ENCODE peak calls at places on chromosomes 5 and 9, in nine cellular contexts. One of them, this sample, is unnamed.

GRCh38 chr5:156402387-156402921 is 75.5 kb downstream of the SGCD start:
- DNase-seq in epithelial cell of proximal tubule: peak; percentile 64
- DNase-seq in BJ: no peak
- DNase-seq in stomach: no peak
- DNase-seq in AG09309: no peak
- DNase-seq in heart left ventricle: no peak
- DNase-seq in upper lobe of left lung: no peak
- DNase-seq in GM12865: peak; percentile 94
- DNase-seq in HepG2: no peak
- DNase-seq in this sample: no peak

GRCh38 chr5:170485606-170485911 is 18.3 kb upstream of the KCNIP1 start:
- DNase-seq in epithelial cell of proximal tubule: no peak
- DNase-seq in BJ: no peak
- DNase-seq in stomach: no peak
- DNase-seq in AG09309: no peak
- DNase-seq in heart left ventricle: no peak
- DNase-seq in upper lobe of left lung: no peak
- DNase-seq in GM12865: no peak
- DNase-seq in HepG2: no peak
- DNase-seq in this sample: no peak

GRCh38 chr5:122264610-122265009 is 47.4 kb upstream of the SNCAIP start:
- DNase-seq in epithelial cell of proximal tubule: peak; percentile 27
- DNase-seq in BJ: no peak
- DNase-seq in stomach: no peak
- DNase-seq in AG09309: no peak
- DNase-seq in heart left ventricle: no peak
- DNase-seq in upper lobe of left lung: no peak
- DNase-seq in GM12865: no peak
- DNase-seq in HepG2: no peak
- DNase-seq in this sample: no peak

GRCh38 chr9:35611230-35611797 is 6.3 kb downstream of the TESK1 start:
- DNase-seq in epithelial cell of proximal tubule: no peak
- DNase-seq in BJ: no peak
- DNase-seq in stomach: peak; percentile 45
- DNase-seq in AG09309: no peak
- DNase-seq in heart left ventricle: no peak
- DNase-seq in upper lobe of left lung: no peak
- DNase-seq in GM12865: peak; percentile 67
- DNase-seq in HepG2: peak; percentile 17
- DNase-seq in this sample: peak; percentile 47

GRCh38 chr9:34651286-34651685 is 699 bp upstream of the IL11RA start:
- DNase-seq in epithelial cell of proximal tubule: no peak
- DNase-seq in BJ: no peak
- DNase-seq in stomach: peak; percentile 71
- DNase-seq in AG09309: no peak
- DNase-seq in heart left ventricle: peak; percentile 55
- DNase-seq in upper lobe of left lung: no peak
- DNase-seq in GM12865: no peak
- DNase-seq in HepG2: no peak
- DNase-seq in this sample: peak; percentile 36

GRCh38 chr5:177458912-177459350 is 12.3 kb downstream of the PRR7 start:
- DNase-seq in epithelial cell of proximal tubule: no peak
- DNase-seq in BJ: no peak
- DNase-seq in stomach: no peak
- DNase-seq in AG09309: no peak
- DNase-seq in heart left ventricle: no peak
- DNase-seq in upper lobe of left lung: no peak
- DNase-seq in GM12865: no peak
- DNase-seq in HepG2: no peak
- DNase-seq in this sample: no peak

GRCh38 chr5:71573611-71574010 is 13.5 kb upstream of the MCCC2 start:
- DNase-seq in epithelial cell of proximal tubule: no peak
- DNase-seq in BJ: no peak
- DNase-seq in stomach: peak; percentile 66
- DNase-seq in AG09309: no peak
- DNase-seq in heart left ventricle: no peak
- DNase-seq in upper lobe of left lung: no peak
- DNase-seq in GM12865: no peak
- DNase-seq in HepG2: peak; percentile 41
- DNase-seq in this sample: no peak

GRCh38 chr9:129671519-129671918 is 6.1 kb downstream of the PRRX2 start:
- DNase-seq in epithelial cell of proximal tubule: no peak
- DNase-seq in BJ: no peak
- DNase-seq in stomach: no peak
- DNase-seq in AG09309: no peak
- DNase-seq in heart left ventricle: no peak
- DNase-seq in upper lobe of left lung: no peak
- DNase-seq in GM12865: no peak
- DNase-seq in HepG2: no peak
- DNase-seq in this sample: peak; percentile 37

GRCh38 chr5:153749941-153750340 is 259.5 kb downstream of the GRIA1 start:
- DNase-seq in epithelial cell of proximal tubule: no peak
- DNase-seq in BJ: no peak
- DNase-seq in stomach: no peak
- DNase-seq in AG09309: no peak
- DNase-seq in heart left ventricle: no peak
- DNase-seq in upper lobe of left lung: no peak
- DNase-seq in GM12865: no peak
- DNase-seq in HepG2: no peak
- DNase-seq in this sample: peak; percentile 63

GRCh38 chr9:72772641-72773040 is 180.2 kb downstream of the ALDH1A1 start:
- DNase-seq in epithelial cell of proximal tubule: no peak
- DNase-seq in BJ: no peak
- DNase-seq in stomach: no peak
- DNase-seq in AG09309: no peak
- DNase-seq in heart left ventricle: no peak
- DNase-seq in upper lobe of left lung: no peak
- DNase-seq in GM12865: no peak
- DNase-seq in HepG2: no peak
- DNase-seq in this sample: no peak

GRCh38 chr5:74149395-74149794 is 491.1 kb downstream of the ENC1 start:
- DNase-seq in epithelial cell of proximal tubule: no peak
- DNase-seq in BJ: peak; percentile 64
- DNase-seq in stomach: peak; percentile 85
- DNase-seq in AG09309: no peak
- DNase-seq in heart left ventricle: no peak
- DNase-seq in upper lobe of left lung: no peak
- DNase-seq in GM12865: no peak
- DNase-seq in HepG2: no peak
- DNase-seq in this sample: peak; percentile 81

GRCh38 chr5:167785896-167786295 is 505.5 kb upstream of the WWC1 start:
- DNase-seq in epithelial cell of proximal tubule: no peak
- DNase-seq in BJ: no peak
- DNase-seq in stomach: no peak
- DNase-seq in AG09309: no peak
- DNase-seq in heart left ventricle: no peak
- DNase-seq in upper lobe of left lung: no peak
- DNase-seq in GM12865: no peak
- DNase-seq in HepG2: no peak
- DNase-seq in this sample: peak; percentile 50

GRCh38 chr5:107916731-107917725 is 246.3 kb upstream of the EFNA5 start:
- DNase-seq in epithelial cell of proximal tubule: no peak
- DNase-seq in BJ: no peak
- DNase-seq in stomach: no peak
- DNase-seq in AG09309: no peak
- DNase-seq in heart left ventricle: no peak
- DNase-seq in upper lobe of left lung: no peak
- DNase-seq in GM12865: no peak
- DNase-seq in HepG2: no peak
- DNase-seq in this sample: no peak

GRCh38 chr5:41371741-41372140 is 138.7 kb downstream of the PLCXD3 start:
- DNase-seq in epithelial cell of proximal tubule: peak; percentile 54
- DNase-seq in BJ: peak; percentile 77
- DNase-seq in stomach: no peak
- DNase-seq in AG09309: peak; percentile 31
- DNase-seq in heart left ventricle: no peak
- DNase-seq in upper lobe of left lung: no peak
- DNase-seq in GM12865: no peak
- DNase-seq in HepG2: no peak
- DNase-seq in this sample: peak; percentile 60

GRCh38 chr5:1504244-1504595 is 19.5 kb downstream of the LPCAT1 start:
- DNase-seq in epithelial cell of proximal tubule: no peak
- DNase-seq in BJ: no peak
- DNase-seq in stomach: no peak
- DNase-seq in AG09309: no peak
- DNase-seq in heart left ventricle: no peak
- DNase-seq in upper lobe of left lung: no peak
- DNase-seq in GM12865: peak; percentile 41
- DNase-seq in HepG2: no peak
- DNase-seq in this sample: no peak

GRCh38 chr9:127742435-127743088 is 7.5 kb upstream of the TOR2A start:
- DNase-seq in epithelial cell of proximal tubule: no peak
- DNase-seq in BJ: peak; percentile 35
- DNase-seq in stomach: peak; percentile 32
- DNase-seq in AG09309: no peak
- DNase-seq in heart left ventricle: no peak
- DNase-seq in upper lobe of left lung: peak; percentile 80
- DNase-seq in GM12865: no peak
- DNase-seq in HepG2: no peak
- DNase-seq in this sample: peak; percentile 67

GRCh38 chr5:31106742-31107546 is 86.5 kb upstream of the CDH6 start:
- DNase-seq in epithelial cell of proximal tubule: peak; percentile 89
- DNase-seq in BJ: no peak
- DNase-seq in stomach: no peak
- DNase-seq in AG09309: no peak
- DNase-seq in heart left ventricle: no peak
- DNase-seq in upper lobe of left lung: no peak
- DNase-seq in GM12865: no peak
- DNase-seq in HepG2: no peak
- DNase-seq in this sample: peak; percentile 9

GRCh38 chr5:88824141-88824540 is 58.8 kb downstream of the MEF2C start:
- DNase-seq in epithelial cell of proximal tubule: no peak
- DNase-seq in BJ: no peak
- DNase-seq in stomach: no peak
- DNase-seq in AG09309: no peak
- DNase-seq in heart left ventricle: no peak
- DNase-seq in upper lobe of left lung: no peak
- DNase-seq in GM12865: peak; percentile 69
- DNase-seq in HepG2: no peak
- DNase-seq in this sample: no peak
- H3K4me3 ChIP-seq in epithelial cell of proximal tubule: no peak overlapping the region
- H3K4me3 ChIP-seq in BJ: no peak overlapping the region
- H3K4me3 ChIP-seq in stomach: no peak overlapping the region
- H3K4me3 ChIP-seq in AG09309: no peak overlapping the region
- H3K4me3 ChIP-seq in heart left ventricle: no peak overlapping the region
- H3K4me3 ChIP-seq in upper lobe of left lung: no peak overlapping the region
- H3K4me3 ChIP-seq in GM12865: peak overlapping the region; percentile 85
- H3K4me3 ChIP-seq in HepG2: no peak overlapping the region
- H3K4me3 ChIP-seq in this sample: no peak overlapping the region

GRCh38 chr9:136857606-136858412 is 5.7 kb downstream of the MAMDC4 start:
- DNase-seq in epithelial cell of proximal tubule: no peak
- DNase-seq in BJ: no peak
- DNase-seq in stomach: peak; percentile 69
- DNase-seq in AG09309: no peak
- DNase-seq in heart left ventricle: peak; percentile 25
- DNase-seq in upper lobe of left lung: peak; percentile 77
- DNase-seq in GM12865: no peak
- DNase-seq in HepG2: no peak
- DNase-seq in this sample: no peak

GRCh38 chr9:136856078-136856474 is 3.9 kb downstream of the MAMDC4 start:
- DNase-seq in epithelial cell of proximal tubule: no peak
- DNase-seq in BJ: no peak
- DNase-seq in stomach: peak; percentile 24
- DNase-seq in AG09309: no peak
- DNase-seq in heart left ventricle: peak; percentile 24
- DNase-seq in upper lobe of left lung: peak; percentile 81
- DNase-seq in GM12865: no peak
- DNase-seq in HepG2: no peak
- DNase-seq in this sample: no peak

GRCh38 chr9:136855461-136856077 is 3.4 kb downstream of the MAMDC4 start:
- DNase-seq in epithelial cell of proximal tubule: no peak
- DNase-seq in BJ: no peak
- DNase-seq in stomach: no peak
- DNase-seq in AG09309: no peak
- DNase-seq in heart left ventricle: peak; percentile 29
- DNase-seq in upper lobe of left lung: peak; percentile 83
- DNase-seq in GM12865: no peak
- DNase-seq in HepG2: no peak
- DNase-seq in this sample: no peak

GRCh38 chr9:136857166-136857565 is 5.0 kb downstream of the MAMDC4 start:
- DNase-seq in epithelial cell of proximal tubule: no peak
- DNase-seq in BJ: no peak
- DNase-seq in stomach: peak; percentile 57
- DNase-seq in AG09309: no peak
- DNase-seq in heart left ventricle: peak; percentile 21
- DNase-seq in upper lobe of left lung: peak; percentile 84
- DNase-seq in GM12865: no peak
- DNase-seq in HepG2: no peak
- DNase-seq in this sample: no peak

DNA sequence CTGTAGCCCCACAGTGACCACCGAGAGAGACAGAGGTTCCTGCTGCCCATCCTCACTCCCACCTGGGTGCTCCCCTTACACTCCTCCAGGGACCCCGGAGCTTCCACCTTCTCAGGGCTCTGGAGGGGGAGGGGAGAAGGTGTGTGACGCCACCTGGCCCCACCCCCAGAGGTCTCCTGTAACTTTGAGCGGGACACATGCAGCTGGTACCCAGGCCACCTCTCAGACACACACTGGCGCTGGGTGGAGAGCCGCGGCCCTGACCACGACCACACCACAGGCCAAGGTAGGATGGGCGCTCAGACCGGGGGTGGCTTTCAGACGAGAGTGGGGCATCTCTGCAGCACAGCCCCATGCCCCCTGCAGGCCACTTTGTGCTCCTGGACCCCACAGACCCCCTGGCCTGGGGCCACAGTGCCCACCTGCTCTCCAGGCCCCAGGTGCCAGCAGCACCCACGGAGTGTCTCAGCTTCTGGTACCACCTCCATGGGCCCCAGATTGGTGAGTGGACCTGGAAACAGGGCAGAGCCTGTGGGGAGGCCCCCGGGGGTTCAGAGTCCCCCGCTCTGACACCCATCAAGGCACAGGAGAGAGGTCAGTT is 4.5 kb downstream of the MAMDC4 start:
- DNase-seq in epithelial cell of proximal tubule: no peak
- DNase-seq in BJ: no peak
- DNase-seq in stomach: peak; percentile 25
- DNase-seq in AG09309: no peak
- DNase-seq in heart left ventricle: no peak
- DNase-seq in upper lobe of left lung: peak; percentile 71
- DNase-seq in GM12865: no peak
- DNase-seq in HepG2: no peak
- DNase-seq in this sample: no peak
- TF ChIP-seq CTCF in epithelial cell of proximal tubule: no peak
- TF ChIP-seq CTCF in BJ: no peak
- TF ChIP-seq CTCF in stomach: no peak
- TF ChIP-seq CTCF in AG09309: no peak
- TF ChIP-seq CTCF in heart left ventricle: no peak
- TF ChIP-seq CTCF in upper lobe of left lung: no peak
- TF ChIP-seq CTCF in GM12865: no peak
- TF ChIP-seq CTCF in HepG2: no peak
- TF ChIP-seq CTCF in this sample: no peak

GRCh38 chr5:35194636-35195471 is 35.4 kb downstream of the PRLR start:
- DNase-seq in epithelial cell of proximal tubule: no peak
- DNase-seq in BJ: no peak
- DNase-seq in stomach: no peak
- DNase-seq in AG09309: no peak
- DNase-seq in heart left ventricle: no peak
- DNase-seq in upper lobe of left lung: no peak
- DNase-seq in GM12865: peak; percentile 38
- DNase-seq in HepG2: peak; percentile 71
- DNase-seq in this sample: no peak
- H3K4me3 ChIP-seq in epithelial cell of proximal tubule: no peak overlapping the region
- H3K4me3 ChIP-seq in BJ: no peak overlapping the region
- H3K4me3 ChIP-seq in stomach: no peak overlapping the region
- H3K4me3 ChIP-seq in AG09309: no peak overlapping the region
- H3K4me3 ChIP-seq in heart left ventricle: no peak overlapping the region
- H3K4me3 ChIP-seq in upper lobe of left lung: no peak overlapping the region
- H3K4me3 ChIP-seq in GM12865: no peak overlapping the region
- H3K4me3 ChIP-seq in HepG2: peak overlapping the region; percentile 48
- H3K4me3 ChIP-seq in this sample: no peak overlapping the region

GRCh38 chr5:133219296-133219695 is 167.5 kb downstream of the HSPA4 start:
- DNase-seq in epithelial cell of proximal tubule: no peak
- DNase-seq in BJ: no peak
- DNase-seq in stomach: no peak
- DNase-seq in AG09309: no peak
- DNase-seq in heart left ventricle: no peak
- DNase-seq in upper lobe of left lung: no peak
- DNase-seq in GM12865: no peak
- DNase-seq in HepG2: no peak
- DNase-seq in this sample: no peak
- TF ChIP-seq CTCF in epithelial cell of proximal tubule: no peak
- TF ChIP-seq CTCF in BJ: no peak
- TF ChIP-seq CTCF in stomach: no peak
- TF ChIP-seq CTCF in AG09309: no peak
- TF ChIP-seq CTCF in heart left ventricle: no peak
- TF ChIP-seq CTCF in upper lobe of left lung: no peak
- TF ChIP-seq CTCF in GM12865: no peak
- TF ChIP-seq CTCF in HepG2: no peak
- TF ChIP-seq CTCF in this sample: no peak

This sample was measured in AG10803.